ENCODE peak calls at places on chromosome 18, in seven cellular contexts. Q, M, J, C, P, L and S are unnamed samples.

GRCh38 chr18:12246849-12247808 is 7.0 kb upstream of the CIDEA start:
- DNase-seq in C (no peak), Q (peak; percentile 18), L (no peak), M (peak; percentile 44), J (peak; percentile 94), P (peak; percentile 44), S (peak; percentile 37)

GRCh38 chr18:61765097-61765496 is 127.7 kb downstream of the RNF152 start:
- DNase-seq in Q (peak; percentile 63), L (no peak), C (no peak), M (no peak), J (peak; percentile 11), P (no peak), S (peak; percentile 70)

GRCh38 chr18:73615506-73615905 is 532.1 kb downstream of the FBXO15 start:
- DNase-seq in M (no peak), P (no peak), J (no peak), C (no peak), Q (peak; percentile 9), L (peak; percentile 48), S (peak; percentile 74)

GRCh38 chr18:66560092-66560491 is 43.8 kb downstream of the CDH19 start:
- DNase-seq in P (peak; percentile 31), Q (peak; percentile 52), L (no peak), M (no peak), C (no peak), J (peak; percentile 47), S (peak; percentile 63)

GRCh38 chr18:3114456-3114855 is 101.5 kb upstream of the LPIN2 start:
- DNase-seq in M (no peak), J (no peak), P (no peak), L (peak; percentile 80), Q (no peak), C (no peak), S (no peak)

GRCh38 chr18:63850010-63850409 is 37.5 kb upstream of the SERPINB2 start:
- DNase-seq in M (peak; percentile 9), C (peak; percentile 32), P (peak; percentile 77), Q (peak; percentile 53), J (peak; percentile 76), L (no peak), S (peak; percentile 84)

GRCh38 chr18:55382277-55382805 is 205.7 kb downstream of the TCF4 start:
- DNase-seq in M (no peak), L (no peak), J (no peak), Q (peak; percentile 18), C (no peak), P (no peak), S (no peak)

GRCh38 chr18:62454527-62454926 is 68.3 kb upstream of the ZCCHC2 start:
- DNase-seq in M (no peak), P (no peak), L (no peak), C (no peak), Q (no peak), J (no peak), S (no peak)

GRCh38 chr18:76721207-76721996 is 101.0 kb upstream of the ZNF236 start:
- DNase-seq in L (no peak), M (no peak), C (no peak), J (no peak), Q (no peak), P (no peak), S (no peak)

GRCh38 chr18:72692086-72692485 is 147.9 kb upstream of the CBLN2 start:
- DNase-seq in M (peak; percentile 39), C (no peak), P (no peak), Q (no peak), J (peak; percentile 85), L (no peak), S (peak; percentile 15)

GRCh38 chr18:76803814-76804213 is 18.5 kb upstream of the ZNF236 start:
- DNase-seq in C (no peak), M (no peak), Q (peak; percentile 68), P (peak; percentile 77), J (peak; percentile 90), L (no peak), S (peak; percentile 73)

GRCh38 chr18:24404591-24404990 is 7.0 kb upstream of the OSBPL1A start:
- DNase-seq in M (no peak), C (no peak), L (no peak), P (no peak), Q (no peak), J (no peak), S (no peak)

GRCh38 chr18:22346968-22347611 is 70.6 kb downstream of the CTAGE1 start:
- DNase-seq in L (no peak), M (no peak), P (peak; percentile 4), J (peak; percentile 81), Q (peak; percentile 53), C (no peak), S (no peak)

GRCh38 chr18:57846258-57846657 is 43.1 kb upstream of the ATP8B1 start:
- DNase-seq in M (no peak), C (peak; percentile 26), J (no peak), P (no peak), L (peak; percentile 64), Q (peak; percentile 73), S (peak; percentile 46)

GRCh38 chr18:23433360-23433759 is 19.7 kb upstream of the RIOK3 start:
- DNase-seq in L (no peak), Q (peak; percentile 24), P (no peak), J (no peak), M (no peak), C (no peak), S (no peak)

DNA sequence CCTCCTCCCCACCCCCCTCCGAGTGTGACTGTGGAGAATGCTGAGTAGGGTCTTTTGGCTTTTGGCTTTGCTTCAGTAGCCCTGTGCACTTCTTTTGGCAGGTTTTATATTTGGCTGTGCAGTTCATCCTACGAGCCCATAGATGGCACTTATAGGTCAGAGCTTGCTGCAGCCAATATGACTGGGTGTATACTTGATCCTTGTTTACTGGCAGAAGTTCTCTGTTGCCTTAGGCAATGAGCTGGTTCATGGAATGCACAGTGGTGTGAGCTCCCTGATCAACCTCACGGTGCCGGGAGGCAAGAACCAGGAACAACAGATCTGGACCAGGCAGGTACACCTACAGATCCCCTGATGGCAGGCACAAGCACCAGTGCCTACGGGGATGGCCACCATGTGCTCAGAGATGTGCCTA is 190.2 kb downstream of the KIAA1328 start:
- DNase-seq in M (peak; percentile 13), P (peak; percentile 5), L (peak; percentile 34), C (no peak), J (peak; percentile 55), Q (peak; percentile 10), S (peak; percentile 82)
- TF ChIP-seq CTCF in M (no peak), P (peak; percentile 12), L (peak; percentile 74), C (peak; percentile 53), J (peak; percentile 79), Q (peak; percentile 15), S (peak; percentile 77)

GRCh38 chr18:475202-475624 is 25.3 kb downstream of the COLEC12 start:
- DNase-seq in Q (peak; percentile 64), M (peak; percentile 29), P (no peak), J (peak; percentile 86), C (no peak), L (no peak), S (no peak)

GRCh38 chr18:474416-474815 is 26.1 kb downstream of the COLEC12 start:
- DNase-seq in P (no peak), J (peak; percentile 19), M (no peak), C (no peak), Q (no peak), L (no peak), S (no peak)

GRCh38 chr18:477565-477964 is 22.9 kb downstream of the COLEC12 start:
- DNase-seq in J (peak; percentile 63), P (no peak), Q (no peak), L (no peak), M (no peak), C (peak; percentile 37), S (peak; percentile 17)

GRCh38 chr18:476368-476767 is 24.1 kb downstream of the COLEC12 start:
- DNase-seq in Q (no peak), L (no peak), J (peak; percentile 41), C (no peak), P (no peak), M (no peak), S (no peak)

DNA sequence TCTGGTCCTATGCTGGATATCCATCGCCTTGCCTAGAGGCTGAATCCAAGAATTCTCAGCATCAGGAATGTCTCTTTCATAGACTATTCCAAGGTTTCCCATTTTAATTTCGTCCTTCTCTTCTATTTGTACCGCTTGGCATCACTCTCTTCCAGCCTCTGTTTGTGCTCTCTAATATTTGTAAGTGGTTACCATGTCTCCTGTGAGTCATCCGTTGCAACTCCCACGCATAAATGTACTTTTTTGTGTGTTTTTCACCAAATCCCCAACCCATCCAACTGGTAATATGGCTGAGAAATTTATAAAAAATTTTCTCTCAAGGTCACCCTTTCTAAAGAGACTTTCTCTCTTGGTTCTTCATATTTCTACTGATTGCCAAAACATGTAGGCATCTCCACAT is 21.8 kb downstream of the COLEC12 start:
- DNase-seq in J (no peak), C (no peak), L (no peak), Q (peak; percentile 89), M (no peak), P (no peak), S (no peak)
- H3K4me3 ChIP-seq in J (no peak overlapping the region), C (no peak overlapping the region), L (no peak overlapping the region), Q (no peak overlapping the region), M (no peak overlapping the region), P (no peak overlapping the region), S (no peak overlapping the region)

DNA sequence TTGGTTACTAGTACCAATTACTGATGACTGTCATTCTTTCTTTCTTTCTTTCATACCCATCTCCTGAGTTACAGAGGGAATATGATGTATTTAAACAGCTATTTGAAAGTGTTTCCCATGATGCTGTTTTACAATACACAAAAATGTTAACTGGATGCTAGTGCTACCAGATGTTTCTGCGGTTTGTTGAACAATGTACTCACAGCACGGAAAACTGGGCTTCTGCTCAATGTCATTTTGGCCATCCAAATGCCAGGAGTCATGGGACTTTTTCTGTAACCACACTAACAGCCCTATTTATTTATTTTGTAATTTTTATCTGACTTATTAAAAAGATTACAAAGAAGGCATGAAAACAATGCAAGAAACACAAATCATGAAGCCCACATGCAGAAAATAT is 313.8 kb downstream of the RIT2 start:
- DNase-seq in J (no peak), L (no peak), Q (peak; percentile 77), M (no peak), C (no peak), P (no peak), S (no peak)
- TF ChIP-seq CTCF in J (no peak), L (no peak), Q (no peak), M (no peak), C (no peak), P (no peak), S (no peak)

DNA sequence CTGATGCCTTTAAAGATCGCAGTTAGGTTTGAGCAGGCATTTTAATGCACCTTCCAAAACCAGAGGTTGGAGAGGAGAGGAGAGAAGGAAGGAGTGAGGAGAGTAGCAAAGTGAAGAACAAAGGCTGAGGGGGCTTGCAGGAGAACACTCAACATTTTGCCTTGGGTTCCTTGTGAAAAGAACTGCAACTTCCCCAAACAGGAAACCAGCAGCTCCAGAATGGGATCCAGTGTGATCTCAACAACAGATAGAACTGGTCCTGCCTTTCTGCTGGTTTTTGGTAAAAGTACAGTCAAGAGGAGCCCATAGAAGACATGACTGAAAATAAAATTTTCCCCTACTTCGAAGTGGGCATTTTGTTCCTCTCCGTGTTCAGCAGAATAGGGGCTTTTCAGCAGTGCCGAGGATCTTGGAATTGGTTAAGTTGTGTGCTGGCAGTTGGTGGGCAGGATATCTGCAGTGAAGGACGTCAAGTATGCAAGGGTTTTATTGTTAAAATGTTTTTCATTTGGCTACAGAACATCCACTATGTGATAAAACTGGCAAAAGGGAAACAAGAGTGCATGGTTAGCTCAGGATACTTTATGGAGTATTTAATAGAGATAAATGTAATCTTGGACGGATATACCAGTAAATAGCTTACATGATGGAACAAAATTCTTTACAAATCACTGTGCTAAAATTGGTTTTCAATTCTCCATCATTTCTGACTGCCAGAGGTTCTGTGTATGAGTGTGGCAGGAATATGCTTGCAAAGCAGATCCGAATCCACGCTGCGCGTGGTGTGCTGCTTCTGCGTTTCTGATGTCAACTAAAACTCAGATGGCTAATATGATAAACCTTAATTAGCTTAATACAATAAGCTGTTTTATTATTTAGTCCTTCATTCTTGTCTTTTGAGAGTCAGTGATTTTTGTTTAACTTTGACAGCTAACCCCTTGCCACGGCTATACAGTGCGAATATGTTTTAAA is 1.9 kb downstream of the ZNF532 start:
- DNase-seq in C (no peak), J (no peak), L (no peak), Q (no peak), M (no peak), P (no peak), S (peak; percentile 9)
- H3K4me3 ChIP-seq in C (no peak overlapping the region), J (peak overlapping the region; percentile 51), L (peak overlapping the region; percentile 18), Q (peak overlapping the region; percentile 13), M (peak overlapping the region; percentile 13), P (no peak overlapping the region), S (no peak overlapping the region)